ENCODE peak calls at places on chromosomes 6 and 20, in six cellular contexts. One of them, this sample, is unnamed.

GRCh38 chr20:61957961-61958715 is 107.5 kb downstream of the TAF4 start:
- DNase-seq in ureter: no peak
- DNase-seq in neural progenitor cell: no peak
- DNase-seq in T-cell: no peak
- DNase-seq in KG1: no peak
- DNase-seq in NCI-H1092: no peak
- DNase-seq in this sample: no peak

GRCh38 chr20:7493311-7493710 is 446.9 kb downstream of the HAO1 start:
- DNase-seq in ureter: no peak
- DNase-seq in neural progenitor cell: no peak
- DNase-seq in T-cell: no peak
- DNase-seq in KG1: no peak
- DNase-seq in NCI-H1092: no peak
- DNase-seq in this sample: no peak

GRCh38 chr20:37986063-37986858 is 47.0 kb downstream of the TTI1 start:
- DNase-seq in ureter: no peak
- DNase-seq in neural progenitor cell: no peak
- DNase-seq in T-cell: no peak
- DNase-seq in KG1: no peak
- DNase-seq in NCI-H1092: no peak
- DNase-seq in this sample: no peak

GRCh38 chr6:112432853-112433252 is 85.7 kb downstream of the RFPL4B start:
- DNase-seq in ureter: no peak
- DNase-seq in neural progenitor cell: no peak
- DNase-seq in T-cell: no peak
- DNase-seq in KG1: no peak
- DNase-seq in NCI-H1092: no peak
- DNase-seq in this sample: no peak

GRCh38 chr6:46265373-46265772 is 94.6 kb upstream of the ENPP5 start:
- DNase-seq in ureter: no peak
- DNase-seq in neural progenitor cell: no peak
- DNase-seq in T-cell: no peak
- DNase-seq in KG1: no peak
- DNase-seq in NCI-H1092: no peak
- DNase-seq in this sample: no peak

GRCh38 chr6:75090574-75090973 is 115.3 kb downstream of the COL12A1 start:
- DNase-seq in ureter: no peak
- DNase-seq in neural progenitor cell: no peak
- DNase-seq in T-cell: no peak
- DNase-seq in KG1: no peak
- DNase-seq in NCI-H1092: no peak
- DNase-seq in this sample: no peak

GRCh38 chr6:113763311-113763766 is 93.8 kb upstream of the MARCKS start:
- DNase-seq in ureter: no peak
- DNase-seq in neural progenitor cell: no peak
- DNase-seq in T-cell: no peak
- DNase-seq in KG1: no peak
- DNase-seq in NCI-H1092: no peak
- DNase-seq in this sample: no peak

GRCh38 chr6:38517005-38517404 is 122.7 kb downstream of the BTBD9 start:
- DNase-seq in ureter: no peak
- DNase-seq in neural progenitor cell: no peak
- DNase-seq in T-cell: no peak
- DNase-seq in KG1: no peak
- DNase-seq in NCI-H1092: no peak
- DNase-seq in this sample: no peak

GRCh38 chr6:3630258-3630828 is 121.2 kb downstream of the PXDC1 start:
- DNase-seq in ureter: no peak
- DNase-seq in neural progenitor cell: no peak
- DNase-seq in T-cell: no peak
- DNase-seq in KG1: no peak
- DNase-seq in NCI-H1092: no peak
- DNase-seq in this sample: no peak